ENCODE peak calls at places on chromosomes 3 and 15, in five cellular contexts. Z is GM23248, C is endodermal cell, X is IMR-90, E is colonic mucosa. Q is an unnamed sample.

GRCh38 chr3:50422153-50422552 is 62.8 kb upstream of the TMEM115 start:
- DNase-seq in Z (no peak), C (no peak), X (no peak), E (no peak), Q (no peak)

GRCh38 chr15:55740981-55741591 is 1.9 kb downstream of the PRTG start:
- DNase-seq in Z (no peak), C (no peak), X (no peak), E (no peak), Q (no peak)

GRCh38 chr3:9161811-9162210 is 87.6 kb downstream of the SRGAP3 start:
- DNase-seq in Z (no peak), C (no peak), X (no peak), E (no peak), Q (peak; percentile 61)

GRCh38 chr3:30342319-30343060 is 263.9 kb upstream of the TGFBR2 start:
- DNase-seq in Z (peak; percentile 95), C (no peak), X (peak; percentile 96), E (peak; percentile 59), Q (peak; percentile 97)

GRCh38 chr3:142929109-142929508 is 34.4 kb downstream of the PAQR9 start:
- DNase-seq in Z (peak; percentile 64), C (peak; percentile 84), X (peak; percentile 61), E (peak; percentile 57), Q (peak; percentile 58)

GRCh38 chr3:127143172-127143571 is 49.8 kb upstream of the PRR23E start:
- DNase-seq in Z (no peak), C (no peak), X (no peak), E (no peak), Q (no peak)

GRCh38 chr3:149898771-149899170 is 71.9 kb downstream of the PFN2 start:
- DNase-seq in Z (peak; percentile 51), C (no peak), X (peak; percentile 86), E (no peak), Q (no peak)

GRCh38 chr3:4976109-4976508 is 3.1 kb upstream of the BHLHE40 start:
- DNase-seq in Z (peak; percentile 78), C (peak; percentile 92), X (peak; percentile 63), E (peak; percentile 81), Q (peak; percentile 62)

GRCh38 chr15:23503546-23503945 is 56.5 kb upstream of the GOLGA6L2 start:
- DNase-seq in Z (no peak), C (no peak), X (no peak), E (no peak), Q (no peak)

GRCh38 chr3:137201066-137201465 is 243.3 kb downstream of the IL20RB start:
- DNase-seq in Z (no peak), C (no peak), X (no peak), E (no peak), Q (no peak)

GRCh38 chr3:197465197-197465995 is 90.4 kb downstream of the BDH1 start:
- DNase-seq in Z (no peak), C (no peak), X (no peak), E (no peak), Q (no peak)

GRCh38 chr15:75178938-75179772 is 22.5 kb upstream of the C15orf39 start:
- DNase-seq in Z (no peak), C (no peak), X (no peak), E (no peak), Q (no peak)
- H3K9ac ChIP-seq in Z (peak overlapping the region; percentile 33), C (no peak overlapping the region), X (no peak overlapping the region), E (peak overlapping the region; percentile 46), Q (no peak overlapping the region)

GRCh38 chr3:187063286-187064081 is 75.8 kb downstream of the RPL39L start:
- DNase-seq in Z (no peak), C (peak; percentile 46), X (peak; percentile 12), E (no peak), Q (peak; percentile 79)
- H3K9ac ChIP-seq in Z (no peak overlapping the region), C (no peak overlapping the region), X (no peak overlapping the region), E (no peak overlapping the region), Q (peak overlapping the region; percentile 56)

GRCh38 chr3:186108106-186108940 is 566 bp downstream of the ETV5 start:
- DNase-seq in Z (peak; percentile 90), C (peak; percentile 87), X (peak; percentile 66), E (peak; percentile 37), Q (peak; percentile 56)
- H3K9ac ChIP-seq in Z (peak overlapping the region; percentile 88), C (peak overlapping the region; percentile 82), X (peak overlapping the region; percentile 66), E (peak overlapping the region; percentile 6), Q (peak overlapping the region; percentile 76)

GRCh38 chr3:71060536-71060935 is 523.0 kb downstream of the FOXP1 start:
- DNase-seq in Z (no peak), C (no peak), X (no peak), E (no peak), Q (no peak)
- H3K9ac ChIP-seq in Z (no peak overlapping the region), C (no peak overlapping the region), X (no peak overlapping the region), E (peak overlapping the region; percentile 68), Q (peak overlapping the region; percentile 97)

GRCh38 chr3:38120690-38121450 is 16.1 kb downstream of the ACAA1 start:
- DNase-seq in Z (no peak), C (peak; percentile 38), X (no peak), E (no peak), Q (no peak)
- H3K9ac ChIP-seq in Z (no peak overlapping the region), C (no peak overlapping the region), X (no peak overlapping the region), E (no peak overlapping the region), Q (no peak overlapping the region)